ENCODE peak calls at places on chromosomes 2 and 18, in seven cellular contexts. I is GM20000, S is NCI-H1092 treated with DMSO at 0.1 percent for 48 hours, E is Ammon's horn, C is epithelial cell of prostate, Q is amniotic stem cell, Z is RKO. O is an unnamed sample.

GRCh38 chr2:216242365-216242764 is 129.9 kb downstream of the MARCHF4 start:
- DNase-seq in Q (no peak), E (peak; percentile 43), S (peak; percentile 87), C (no peak), Z (no peak), I (no peak), O (no peak)

GRCh38 chr18:73381361-73382031 is 513.7 kb upstream of the NETO1 start:
- DNase-seq in E (no peak), I (no peak), Q (no peak), Z (no peak), C (no peak), S (no peak), O (no peak)

GRCh38 chr2:210072922-210073509 is 70.6 kb downstream of the RPE start:
- DNase-seq in Z (peak; percentile 74), S (no peak), C (no peak), Q (no peak), E (peak; percentile 6), I (peak; percentile 22), O (no peak)

GRCh38 chr2:235171511-235172130 is 219.8 kb downstream of the SH3BP4 start:
- DNase-seq in I (no peak), S (no peak), Z (no peak), Q (peak; percentile 14), E (no peak), C (peak; percentile 29), O (no peak)

GRCh38 chr2:232688201-232688600 is 8.9 kb upstream of the GIGYF2 start:
- DNase-seq in I (no peak), E (no peak), S (no peak), Q (no peak), Z (no peak), C (no peak), O (no peak)

GRCh38 chr18:9321017-9321452 is 13.5 kb upstream of the TWSG1 start:
- DNase-seq in C (no peak), E (no peak), S (no peak), Z (no peak), I (no peak), Q (no peak), O (no peak)

GRCh38 chr2:207767461-207768167 is 2.1 kb downstream of the FZD5 start:
- DNase-seq in S (peak; percentile 48), Z (no peak), E (peak; percentile 40), I (peak; percentile 45), Q (no peak), C (no peak), O (peak; percentile 86)

GRCh38 chr18:809985-810642 is 1.9 kb downstream of the YES1 start:
- DNase-seq in Z (no peak), C (no peak), Q (no peak), S (no peak), I (peak; percentile 52), E (no peak), O (no peak)

GRCh38 chr2:232420463-232421188 is 14.0 kb downstream of the ALPG start:
- DNase-seq in I (no peak), Z (no peak), C (no peak), S (peak; percentile 18), E (no peak), Q (no peak), O (peak; percentile 58)

O was measured in HuH-7.5.